ENCODE peak calls at places on chromosome 16, in four cellular contexts. A, W, T and B are unnamed samples.

GRCh38 chr16:23334950-23335349 is 32.8 kb downstream of the SCNN1B start:
- DNase-seq in A (no peak), W (no peak), T (no peak), B (no peak)

GRCh38 chr16:84637709-84638108 is 10.6 kb upstream of the KLHL36 start:
- DNase-seq in A (no peak), W (no peak), T (no peak), B (no peak)

GRCh38 chr16:82935781-82936180 is 309.0 kb downstream of the CDH13 start:
- DNase-seq in A (no peak), W (peak), T (no peak), B (no peak)

GRCh38 chr16:83806721-83807120 is 1.1 kb upstream of the HSBP1 start:
- DNase-seq in A (no peak), W (no peak), T (no peak), B (no peak)

GRCh38 chr16:50674831-50675230 is 6.3 kb downstream of the SNX20 start:
- DNase-seq in A (no peak), W (no peak), T (no peak), B (no peak)

GRCh38 chr16:77300232-77300631 is 101.0 kb downstream of the SYCE1L start:
- DNase-seq in A (no peak), W (no peak), T (no peak), B (no peak)

GRCh38 chr16:27743963-27744362 is 194.0 kb downstream of the KATNIP start:
- DNase-seq in A (no peak), W (peak), T (no peak), B (no peak)

GRCh38 chr16:24845726-24846547 is at the start of gene SLC5A11:
- DNase-seq in A (no peak), W (no peak), T (no peak), B (no peak)

GRCh38 chr16:31008154-31008950 is 2.1 kb downstream of the STX1B start:
- DNase-seq in A (no peak), W (no peak), T (peak), B (no peak)

GRCh38 chr16:86048221-86048620 is 149.3 kb downstream of the IRF8 start:
- DNase-seq in A (no peak), W (no peak), T (no peak), B (no peak)

GRCh38 chr16:68590201-68590994 is 51.3 kb downstream of the ZFP90 start:
- DNase-seq in A (peak), W (peak), T (peak), B (peak)

GRCh38 chr16:29876578-29877249 is 13.7 kb upstream of the CDIPT start:
- DNase-seq in A (no peak), W (no peak), T (no peak), B (no peak)

GRCh38 chr16:17585449-17586080 is 114.8 kb upstream of the XYLT1 start:
- DNase-seq in A (no peak), W (no peak), T (no peak), B (no peak)

GRCh38 chr16:14500791-14501190 is 129.3 kb downstream of the PARN start:
- DNase-seq in A (no peak), W (no peak), T (no peak), B (no peak)

DNA sequence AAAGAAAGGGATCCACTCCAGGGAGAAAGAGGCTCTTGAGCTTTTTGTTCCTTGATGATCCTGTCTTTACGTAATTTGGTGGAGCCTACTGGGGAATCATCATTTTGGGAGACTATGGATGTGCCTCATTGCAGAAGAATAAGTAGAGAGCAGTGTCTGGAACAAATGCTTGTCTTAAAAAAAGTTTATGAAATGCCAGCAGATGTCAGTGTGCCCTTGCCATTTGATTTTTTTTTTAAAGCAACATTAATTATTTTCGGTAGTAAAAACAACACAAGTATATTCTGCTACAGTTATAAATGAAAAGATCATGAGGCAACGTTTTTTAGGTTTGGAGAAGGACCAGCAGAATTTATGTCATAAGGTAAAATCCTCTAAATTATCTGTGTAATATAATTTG is 934.8 kb upstream of the EEF2KMT start:
- DNase-seq in A (no peak), W (no peak), T (no peak), B (no peak)
- TF ChIP-seq CTCF in A (no peak), W (peak), T (no peak), B (no peak)

DNA sequence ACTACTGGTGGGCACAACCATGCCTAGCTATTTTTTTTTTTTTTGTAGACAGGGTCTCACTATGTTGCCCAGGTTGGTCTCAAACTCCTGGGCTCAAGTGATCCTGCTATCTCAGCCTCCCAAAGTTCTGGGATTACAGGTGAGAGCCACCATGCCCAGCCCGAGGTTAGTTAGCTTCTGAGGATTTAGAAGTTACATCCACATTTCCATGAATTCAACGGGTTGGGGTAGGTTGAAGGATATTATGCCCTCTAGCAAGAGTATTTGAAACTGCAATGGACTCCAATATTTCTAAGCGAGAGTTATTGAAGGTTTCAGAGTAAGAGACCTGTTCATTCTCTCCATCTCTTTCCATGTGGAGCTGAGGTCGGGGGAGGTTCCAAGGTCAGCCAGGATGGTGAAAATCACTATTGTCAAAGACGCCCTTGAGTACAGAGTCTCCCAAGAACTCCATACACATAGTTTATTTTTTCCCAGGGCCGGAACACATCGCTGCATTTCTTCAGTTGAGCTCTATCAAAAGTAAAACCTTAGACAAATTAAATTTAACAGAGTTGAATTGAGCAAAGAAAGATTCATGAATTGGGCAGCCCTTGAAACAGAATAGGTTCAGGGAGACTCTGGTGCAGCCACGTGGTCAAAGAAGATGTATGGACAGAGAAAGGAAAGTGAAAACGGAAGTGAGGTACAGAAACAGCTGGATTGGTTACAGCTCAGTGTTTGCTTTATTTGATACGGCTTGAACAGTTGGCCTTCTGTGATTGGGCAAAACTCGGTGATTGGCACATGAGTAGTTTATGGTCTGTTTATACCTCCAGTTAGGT is 19.0 kb upstream of the ITPRIPL2 start:
- DNase-seq in A (peak), W (no peak), T (no peak), B (no peak)
- TF ChIP-seq CTCF in A (no peak), W (peak), T (peak), B (no peak)

GRCh38 chr16:70253291-70254094 is 1.8 kb upstream of the EXOSC6 start:
- DNase-seq in A (peak), W (peak), T (peak), B (peak)
- TF ChIP-seq CTCF in A (peak), W (peak), T (peak), B (peak)

DNA sequence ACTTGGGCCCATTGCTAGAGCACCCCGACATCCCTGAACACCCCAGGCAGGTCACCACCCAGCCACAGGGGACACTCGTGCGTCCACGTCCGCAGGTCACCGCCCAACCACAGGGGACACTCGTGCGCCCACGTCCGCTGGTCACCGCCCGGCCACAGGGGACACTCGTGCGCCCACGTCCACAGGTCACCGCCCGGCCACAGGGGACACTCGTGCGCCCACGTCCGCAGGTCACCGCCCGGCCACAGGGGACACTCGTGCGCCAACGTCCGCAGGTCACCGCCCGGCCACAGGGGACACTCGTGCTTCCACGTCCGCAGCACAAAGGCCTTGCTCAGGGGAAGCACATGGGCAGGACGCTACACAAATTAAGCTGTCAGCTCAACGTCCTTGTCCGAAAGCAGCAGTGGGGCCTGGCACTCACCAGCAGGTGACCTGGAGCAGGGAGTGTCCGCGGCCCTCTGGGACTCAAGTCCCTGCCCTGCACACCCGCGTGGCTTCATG is 17.7 kb downstream of the GALNS start:
- DNase-seq in A (no peak), W (no peak), T (peak), B (no peak)
- TF ChIP-seq CTCF in A (no peak), W (no peak), T (no peak), B (no peak)

DNA sequence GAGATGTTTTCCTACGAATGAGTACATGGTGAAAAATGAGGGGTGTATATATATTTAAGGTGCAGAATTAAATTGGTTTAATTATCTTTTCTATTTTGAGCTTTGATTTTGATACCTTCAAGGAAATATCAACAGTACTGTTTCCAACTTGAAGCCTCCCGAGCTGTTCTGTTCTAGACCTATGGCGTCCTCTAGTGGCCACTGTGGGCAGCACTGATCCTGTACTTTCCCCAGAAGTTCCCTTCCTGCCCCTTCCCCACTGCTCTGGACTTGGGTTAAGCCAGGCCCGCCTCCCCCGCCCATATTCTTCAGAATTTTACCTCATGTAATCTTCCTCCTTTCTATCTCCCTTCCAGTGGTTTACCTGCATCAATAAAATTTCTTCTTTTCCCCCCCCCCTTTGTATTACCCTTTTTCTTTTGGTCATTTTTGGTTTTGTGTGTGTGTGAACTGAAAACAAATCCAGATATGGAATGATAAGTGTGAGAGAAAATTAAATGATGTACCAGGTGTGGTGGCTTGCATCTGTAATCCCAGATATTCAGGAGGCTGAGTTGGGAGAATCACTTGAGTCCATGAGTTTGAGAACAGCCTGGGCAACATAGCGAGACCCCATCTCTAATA is 1643.5 kb downstream of the TP53TG3F start:
- DNase-seq in A (no peak), W (peak), T (peak), B (no peak)
- TF ChIP-seq CTCF in A (no peak), W (peak), T (peak), B (no peak)

GRCh38 chr16:12576878-12577277 is 226.8 kb downstream of the CPPED1 start:
- DNase-seq in A (no peak), W (no peak), T (no peak), B (no peak)
- TF ChIP-seq CTCF in A (no peak), W (no peak), T (no peak), B (no peak)

GRCh38 chr16:12258806-12259205 is 282.3 kb downstream of the SNX29 start:
- DNase-seq in A (no peak), W (no peak), T (no peak), B (no peak)

GRCh38 chr16:12262454-12263180 is 286.1 kb downstream of the SNX29 start:
- DNase-seq in A (peak), W (no peak), T (no peak), B (no peak)

GRCh38 chr16:12260119-12260646 is 283.6 kb downstream of the SNX29 start:
- DNase-seq in A (no peak), W (no peak), T (no peak), B (no peak)

GRCh38 chr16:12259258-12259657 is 282.7 kb downstream of the SNX29 start:
- DNase-seq in A (no peak), W (no peak), T (no peak), B (no peak)

GRCh38 chr16:12260647-12261262 is 284.2 kb downstream of the SNX29 start:
- DNase-seq in A (no peak), W (no peak), T (no peak), B (peak)
- TF ChIP-seq CTCF in A (no peak), W (no peak), T (no peak), B (no peak)